ENCODE peak calls at places on chromosomes 3 and 15, in eight cellular contexts. J is Peyer's patch; H is transverse colon; Z is cardiac muscle cell; W is CD8-positive, alpha-beta T cell; S is GM23248; O is ovary; F is fibroblast of lung. G is an unnamed sample. For H3K9me3, the result is how much of the 10 kb centered on the place peaks cover.

GRCh38 chr15:80495406-80495942 is 91.3 kb downstream of the ARNT2 start:
- DNase-seq in F (no peak), J (no peak), W (no peak), H (no peak), Z (no peak), S (peak), O (no peak), G (no peak)

GRCh38 chr3:102112706-102113230 is 263.5 kb downstream of the NFKBIZ start:
- DNase-seq in Z (no peak), H (no peak), S (no peak), F (no peak), W (no peak), J (no peak), O (no peak), G (no peak)

GRCh38 chr3:32147935-32148334 is 41.5 kb downstream of the GPD1L start:
- DNase-seq in Z (no peak), F (peak), H (no peak), W (no peak), S (no peak), O (no peak), J (no peak), G (no peak)

GRCh38 chr3:73805435-73805834 is 180.7 kb upstream of the PDZRN3 start:
- DNase-seq in Z (peak), H (peak), J (no peak), O (no peak), S (no peak), W (no peak), F (peak), G (no peak)

GRCh38 chr3:65245133-65246076 is 557.6 kb upstream of the ADAMTS9 start:
- DNase-seq in S (peak), Z (peak), W (no peak), H (no peak), O (peak), F (peak), J (no peak), G (no peak)

GRCh38 chr15:99719096-99719541 is 14.1 kb downstream of the LYSMD4 start:
- DNase-seq in F (peak), O (no peak), S (peak), H (no peak), J (no peak), Z (peak), W (no peak), G (no peak)

GRCh38 chr15:67080118-67080899 is 14.9 kb downstream of the SMAD3 start:
- DNase-seq in W (no peak), J (no peak), Z (peak), F (peak), S (peak), O (peak), H (no peak), G (peak)

GRCh38 chr3:121942116-121942786 is 48.0 kb downstream of the SLC15A2 start:
- DNase-seq in O (no peak), Z (no peak), W (no peak), H (peak), F (no peak), J (no peak), S (peak), G (no peak)

GRCh38 chr3:15113468-15113867 is 14.5 kb upstream of the RBSN start:
- DNase-seq in H (no peak), J (no peak), F (no peak), S (no peak), W (no peak), O (no peak), Z (no peak), G (no peak)

GRCh38 chr3:9721015-9721697 is 10.4 kb upstream of the BRPF1 start:
- DNase-seq in J (no peak), F (no peak), Z (no peak), W (no peak), H (no peak), S (peak), O (no peak), G (no peak)

GRCh38 chr3:107612581-107613182 is 89.9 kb downstream of the BBX start:
- DNase-seq in Z (no peak), H (no peak), W (no peak), O (no peak), F (no peak), J (no peak), S (no peak), G (no peak)
- H3K9me3 ChIP-seq in Z (under half), H (under half), W (under half), O (under half), F (under half), J (under half), S (under half), G (under half)

DNA sequence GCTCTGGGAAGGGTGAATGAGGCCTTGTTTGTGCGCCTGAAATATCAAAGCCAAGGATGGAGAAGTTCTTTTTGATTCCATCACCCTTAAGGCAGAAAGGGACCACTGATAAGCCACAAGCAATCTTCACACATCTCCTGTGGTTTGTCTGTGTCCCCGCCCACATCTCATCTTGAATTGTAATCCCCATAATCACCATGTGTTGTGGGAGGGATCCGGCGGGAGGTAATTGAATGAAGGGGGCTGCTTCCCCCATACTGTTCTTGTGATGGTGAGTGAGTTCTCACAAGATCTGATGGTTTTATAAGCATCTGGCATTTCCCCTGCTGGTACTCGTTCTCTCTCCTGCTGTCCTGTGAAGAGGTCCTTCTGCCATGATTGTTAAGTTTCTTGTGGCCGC is 329.6 kb upstream of the RGMA start:
- DNase-seq in S (no peak), Z (no peak), O (no peak), W (no peak), F (no peak), H (no peak), J (no peak), G (no peak)
- H3K9me3 ChIP-seq in S (under half), Z (under half), O (under half), W (under half), F (under half), H (under half), J (under half), G (under half)

GRCh38 chr15:40697916-40698315 is 2.9 kb downstream of the RAD51 start:
- DNase-seq in O (no peak), Z (no peak), S (no peak), J (no peak), F (no peak), H (no peak), W (no peak), G (no peak)
- H3K9me3 ChIP-seq in O (under half), Z (under half), S (under half), J (under half), F (under half), H (under half), W (under half), G (under half)

GRCh38 chr15:98528056-98528725 is 120.1 kb upstream of the IGF1R start:
- DNase-seq in F (no peak), H (no peak), J (no peak), S (no peak), Z (no peak), O (no peak), W (no peak), G (no peak)

GRCh38 chr15:98524838-98525540 is 123.3 kb upstream of the IGF1R start:
- DNase-seq in H (no peak), Z (no peak), J (no peak), S (no peak), O (no peak), F (no peak), W (no peak), G (no peak)

GRCh38 chr15:98525625-98526024 is 122.7 kb upstream of the IGF1R start:
- DNase-seq in W (no peak), S (peak), H (no peak), F (peak), O (peak), Z (peak), J (no peak), G (no peak)

GRCh38 chr15:98524274-98524673 is 124.1 kb upstream of the IGF1R start:
- DNase-seq in J (no peak), F (no peak), W (no peak), O (no peak), Z (no peak), S (no peak), H (no peak), G (no peak)

GRCh38 chr15:98526094-98526493 is 122.2 kb upstream of the IGF1R start:
- DNase-seq in H (no peak), W (no peak), Z (no peak), J (no peak), F (no peak), S (no peak), O (no peak), G (no peak)
- H3K9me3 ChIP-seq in H (under half), W (under half), Z (under half), J (under half), F (under half), S (under half), O (under half), G (under half)

GRCh38 chr3:44495636-44496415 is 18.4 kb upstream of the ZNF445 start:
- DNase-seq in S (no peak), F (no peak), O (no peak), H (no peak), Z (no peak), W (no peak), J (no peak), G (no peak)
- H3K9me3 ChIP-seq in S (under half), F (under half), O (under half), H (under half), Z (under half), W (under half), J (under half), G (under half)

GRCh38 chr15:25182098-25182478 is 227.3 kb downstream of the SNRPN start:
- DNase-seq in F (no peak), S (no peak), H (no peak), Z (no peak), J (no peak), O (no peak), W (no peak), G (no peak)

GRCh38 chr15:25180606-25181289 is 226.0 kb downstream of the SNRPN start:
- DNase-seq in O (no peak), F (no peak), Z (no peak), J (peak), H (peak), W (no peak), S (no peak), G (no peak)

GRCh38 chr15:25182736-25183445 is 228.1 kb downstream of the SNRPN start:
- DNase-seq in H (no peak), S (no peak), O (peak), J (peak), Z (no peak), W (no peak), F (no peak), G (no peak)

GRCh38 chr15:25179673-25180511 is 225.1 kb downstream of the SNRPN start:
- DNase-seq in J (peak), F (no peak), H (peak), O (no peak), Z (no peak), W (no peak), S (no peak), G (no peak)

DNA sequence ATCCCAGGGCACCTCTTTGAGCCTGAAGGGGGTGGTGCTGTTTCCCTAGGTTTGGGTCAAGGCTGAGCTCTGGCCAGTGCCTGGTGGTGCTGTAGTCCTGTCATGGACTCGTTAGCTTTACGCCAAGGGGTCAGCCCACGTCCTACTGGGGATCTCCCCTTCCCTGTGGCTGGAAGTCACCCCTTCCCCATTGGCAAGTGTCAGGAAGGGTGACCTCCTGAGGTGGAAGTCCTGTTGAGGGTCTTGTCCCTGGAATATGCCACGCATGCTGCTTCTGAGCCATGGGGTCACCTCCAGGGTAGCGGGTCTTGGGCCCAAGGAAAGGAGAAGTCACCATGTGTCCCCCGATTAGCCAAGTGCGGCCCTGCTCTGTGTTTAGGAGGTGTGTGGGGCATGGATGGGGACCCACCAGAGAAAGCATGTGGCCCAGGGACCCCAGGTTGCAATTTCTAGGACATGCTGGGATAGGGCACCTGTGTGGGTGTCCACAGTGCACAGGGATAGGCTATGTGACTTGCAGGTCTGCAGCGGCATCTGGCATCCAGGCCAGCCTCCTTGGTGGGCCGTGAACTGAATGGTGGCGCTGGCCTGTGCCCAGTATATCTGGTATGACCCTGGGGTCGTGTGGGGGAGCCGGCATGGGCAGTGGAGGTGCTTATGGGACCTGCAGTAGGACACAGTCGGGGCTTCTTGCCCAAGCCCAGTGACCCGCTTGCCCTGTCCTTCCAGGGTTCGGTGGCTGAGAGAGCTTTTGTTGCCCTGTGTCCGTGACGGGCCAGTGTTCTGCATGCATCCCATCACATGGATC is 226.7 kb downstream of the SNRPN start:
- DNase-seq in J (peak), F (no peak), Z (no peak), O (peak), S (no peak), H (peak), W (no peak), G (no peak)
- H3K9me3 ChIP-seq in J (under half), F (under half), Z (under half), O (under half), S (under half), H (under half), W (under half), G (under half)